ENCODE peak calls at places on chromosomes 13 and 19, in seven cellular contexts. K, H, L, E, S, B and C are unnamed samples.

GRCh38 chr13:23320926-23321533 is 112.5 kb downstream of the SACS start:
- DNase-seq in K (no peak), H (no peak), L (no peak), E (no peak), S (no peak), B (no peak), C (no peak)

GRCh38 chr13:108120332-108120731 is 95.0 kb downstream of the LIG4 start:
- DNase-seq in K (no peak), H (no peak), L (peak; percentile 32), E (no peak), S (no peak), B (no peak), C (no peak)

GRCh38 chr13:40375522-40376171 is 290.8 kb downstream of the FOXO1 start:
- DNase-seq in K (no peak), H (no peak), L (no peak), E (no peak), S (no peak), B (no peak), C (no peak)

GRCh38 chr13:59373341-59373740 is 790.4 kb downstream of the DIAPH3 start:
- DNase-seq in K (no peak), H (no peak), L (no peak), E (no peak), S (no peak), B (no peak), C (no peak)

GRCh38 chr13:99164226-99164625 is 36.4 kb upstream of the UBAC2 start:
- DNase-seq in K (no peak), H (no peak), L (no peak), E (no peak), S (no peak), B (no peak), C (no peak)

GRCh38 chr19:53906211-53907192 is 2.6 kb upstream of the CACNG7 start:
- DNase-seq in K (peak; percentile 49), H (peak; percentile 49), L (peak; percentile 81), E (peak; percentile 77), S (no peak), B (peak; percentile 67), C (peak; percentile 68)

GRCh38 chr19:36686365-36687213 is 823 bp upstream of the ZNF567 start:
- DNase-seq in K (no peak), H (no peak), L (peak; percentile 21), E (peak; percentile 8), S (no peak), B (no peak), C (no peak)

GRCh38 chr19:35557539-35558399 is 5.7 kb downstream of the ATP4A start:
- DNase-seq in K (peak; percentile 29), H (peak; percentile 89), L (peak; percentile 95), E (no peak), S (peak; percentile 12), B (peak; percentile 67), C (peak; percentile 40)

GRCh38 chr13:28655566-28655965 is 3.4 kb upstream of the POMP start:
- DNase-seq in K (no peak), H (no peak), L (no peak), E (peak; percentile 22), S (peak; percentile 85), B (no peak), C (no peak)

GRCh38 chr19:22331521-22331920 is 45.3 kb downstream of the ZNF729 start:
- DNase-seq in K (no peak), H (no peak), L (no peak), E (no peak), S (no peak), B (no peak), C (no peak)

GRCh38 chr13:107562222-107562621 is 653.1 kb downstream of the LIG4 start:
- DNase-seq in K (no peak), H (no peak), L (no peak), E (no peak), S (no peak), B (no peak), C (no peak)

GRCh38 chr19:35848919-35849505 is 3.3 kb downstream of the NPHS1 start:
- DNase-seq in K (no peak), H (no peak), L (no peak), E (no peak), S (no peak), B (peak; percentile 16), C (no peak)

GRCh38 chr13:100131863-100132574 is 43.1 kb downstream of the PCCA start:
- DNase-seq in K (no peak), H (no peak), L (no peak), E (peak; percentile 85), S (peak; percentile 88), B (no peak), C (no peak)

GRCh38 chr13:41459754-41460111 is 2.4 kb downstream of the RGCC start:
- DNase-seq in K (no peak), H (no peak), L (no peak), E (no peak), S (no peak), B (no peak), C (no peak)

GRCh38 chr13:113273856-113274590 is 23.0 kb upstream of the LAMP1 start:
- DNase-seq in K (no peak), H (no peak), L (no peak), E (no peak), S (peak; percentile 56), B (no peak), C (no peak)

GRCh38 chr19:19335408-19336158 is 15.0 kb downstream of the MAU2 start:
- DNase-seq in K (no peak), H (no peak), L (no peak), E (no peak), S (no peak), B (no peak), C (no peak)

GRCh38 chr13:26509491-26509890 is 48.0 kb upstream of the WASF3 start:
- DNase-seq in K (no peak), H (no peak), L (no peak), E (no peak), S (no peak), B (no peak), C (no peak)

GRCh38 chr19:17659996-17660395 is 28.2 kb downstream of the UNC13A start:
- DNase-seq in K (no peak), H (no peak), L (no peak), E (no peak), S (no peak), B (no peak), C (no peak)

GRCh38 chr13:77616027-77616426 is 80.5 kb downstream of the SCEL start:
- DNase-seq in K (no peak), H (no peak), L (no peak), E (no peak), S (no peak), B (no peak), C (no peak)

GRCh38 chr19:40612831-40613668 is 11.9 kb downstream of the LTBP4 start:
- DNase-seq in K (peak; percentile 50), H (no peak), L (peak; percentile 93), E (no peak), S (no peak), B (peak; percentile 58), C (peak; percentile 57)

GRCh38 chr19:57165846-57166245 is 1.4 kb downstream of the DUXA start:
- DNase-seq in K (no peak), H (no peak), L (no peak), E (no peak), S (no peak), B (no peak), C (no peak)

GRCh38 chr19:15304140-15304705 is 28.1 kb downstream of the BRD4 start:
- DNase-seq in K (peak; percentile 20), H (no peak), L (no peak), E (no peak), S (peak; percentile 47), B (no peak), C (no peak)

GRCh38 chr13:93496985-93497673 is 270.5 kb downstream of the GPC6 start:
- DNase-seq in K (no peak), H (no peak), L (no peak), E (no peak), S (no peak), B (no peak), C (no peak)

GRCh38 chr19:45645631-45646344 is 6.6 kb upstream of the EML2 start:
- DNase-seq in K (peak; percentile 60), H (no peak), L (peak; percentile 98), E (peak; percentile 96), S (peak; percentile 70), B (peak; percentile 70), C (peak; percentile 50)

GRCh38 chr13:36125841-36126240 is 5.3 kb downstream of the DCLK1 start:
- DNase-seq in K (no peak), H (no peak), L (peak; percentile 13), E (no peak), S (no peak), B (no peak), C (no peak)

GRCh38 chr19:29681422-29682235 is 16.4 kb downstream of the PLEKHF1 start:
- DNase-seq in K (no peak), H (no peak), L (no peak), E (no peak), S (peak; percentile 77), B (peak; percentile 54), C (no peak)

GRCh38 chr13:19960673-19961015 is 2.1 kb downstream of the ZMYM2 start:
- DNase-seq in K (no peak), H (no peak), L (no peak), E (no peak), S (no peak), B (no peak), C (no peak)

GRCh38 chr13:36282818-36283432 is 14.7 kb downstream of the CCDC169 start:
- DNase-seq in K (no peak), H (peak; percentile 12), L (peak; percentile 72), E (peak; percentile 13), S (peak; percentile 50), B (no peak), C (no peak)

GRCh38 chr19:4115050-4115817 is 8.7 kb downstream of the MAP2K2 start:
- DNase-seq in K (peak; percentile 57), H (no peak), L (no peak), E (no peak), S (no peak), B (no peak), C (peak; percentile 48)